ENCODE peak calls at places on chromosomes 13 and 19, in four cellular contexts. One of them, this sample, is unnamed.

GRCh38 chr19:12796146-12797071 is 5.1 kb downstream of the JUNB start:
- DNase-seq in stimulated activated CD4-positive, alpha-beta T cell treated with anti-CD3 and anti-CD28 coated beads, TNF-alpha, amount 100 ng/mL, for 1 hour: no peak
- DNase-seq in uterus: peak
- DNase-seq in thoracic aorta: no peak
- DNase-seq in this sample: peak

GRCh38 chr19:6343462-6343861 is 10.1 kb upstream of the ACER1 start:
- DNase-seq in uterus: no peak
- DNase-seq in stimulated activated CD4-positive, alpha-beta T cell treated with anti-CD3 and anti-CD28 coated beads, TNF-alpha, amount 100 ng/mL, for 1 hour: no peak
- DNase-seq in thoracic aorta: no peak
- DNase-seq in this sample: no peak

GRCh38 chr13:52879950-52880650 is 31.7 kb upstream of the PCDH8 start:
- DNase-seq in stimulated activated CD4-positive, alpha-beta T cell treated with anti-CD3 and anti-CD28 coated beads, TNF-alpha, amount 100 ng/mL, for 1 hour: no peak
- DNase-seq in uterus: no peak
- DNase-seq in thoracic aorta: no peak
- DNase-seq in this sample: peak

GRCh38 chr19:35204799-35205732 is 23.5 kb downstream of the FAM187B start:
- DNase-seq in thoracic aorta: no peak
- DNase-seq in uterus: no peak
- DNase-seq in stimulated activated CD4-positive, alpha-beta T cell treated with anti-CD3 and anti-CD28 coated beads, TNF-alpha, amount 100 ng/mL, for 1 hour: no peak
- DNase-seq in this sample: no peak

GRCh38 chr19:18023596-18024212 is 15.7 kb downstream of the ARRDC2 start:
- DNase-seq in uterus: peak
- DNase-seq in stimulated activated CD4-positive, alpha-beta T cell treated with anti-CD3 and anti-CD28 coated beads, TNF-alpha, amount 100 ng/mL, for 1 hour: no peak
- DNase-seq in thoracic aorta: no peak
- DNase-seq in this sample: peak

GRCh38 chr13:96091164-96091931 is 1.4 kb downstream of the HS6ST3 start:
- DNase-seq in thoracic aorta: no peak
- DNase-seq in uterus: peak
- DNase-seq in stimulated activated CD4-positive, alpha-beta T cell treated with anti-CD3 and anti-CD28 coated beads, TNF-alpha, amount 100 ng/mL, for 1 hour: no peak
- DNase-seq in this sample: peak

GRCh38 chr19:36152061-36152885 is at the start of gene COX7A1:
- DNase-seq in uterus: peak
- DNase-seq in thoracic aorta: no peak
- DNase-seq in stimulated activated CD4-positive, alpha-beta T cell treated with anti-CD3 and anti-CD28 coated beads, TNF-alpha, amount 100 ng/mL, for 1 hour: no peak
- DNase-seq in this sample: peak

GRCh38 chr13:106232680-106233079 is 302.8 kb downstream of the EFNB2 start:
- DNase-seq in stimulated activated CD4-positive, alpha-beta T cell treated with anti-CD3 and anti-CD28 coated beads, TNF-alpha, amount 100 ng/mL, for 1 hour: no peak
- DNase-seq in thoracic aorta: no peak
- DNase-seq in uterus: no peak
- DNase-seq in this sample: no peak

GRCh38 chr13:109479991-109480696 is 306.2 kb downstream of the IRS2 start:
- DNase-seq in stimulated activated CD4-positive, alpha-beta T cell treated with anti-CD3 and anti-CD28 coated beads, TNF-alpha, amount 100 ng/mL, for 1 hour: no peak
- DNase-seq in thoracic aorta: peak
- DNase-seq in uterus: no peak
- DNase-seq in this sample: no peak

GRCh38 chr13:20939662-20940061 is 37.1 kb upstream of the XPO4 start:
- DNase-seq in uterus: no peak
- DNase-seq in thoracic aorta: no peak
- DNase-seq in stimulated activated CD4-positive, alpha-beta T cell treated with anti-CD3 and anti-CD28 coated beads, TNF-alpha, amount 100 ng/mL, for 1 hour: no peak
- DNase-seq in this sample: no peak

GRCh38 chr13:105918842-105919741 is 616.4 kb downstream of the EFNB2 start:
- DNase-seq in stimulated activated CD4-positive, alpha-beta T cell treated with anti-CD3 and anti-CD28 coated beads, TNF-alpha, amount 100 ng/mL, for 1 hour: no peak
- DNase-seq in uterus: no peak
- DNase-seq in thoracic aorta: no peak
- DNase-seq in this sample: peak

GRCh38 chr13:110047511-110047910 is 259.4 kb downstream of the COL4A1 start:
- DNase-seq in thoracic aorta: peak
- DNase-seq in uterus: peak
- DNase-seq in stimulated activated CD4-positive, alpha-beta T cell treated with anti-CD3 and anti-CD28 coated beads, TNF-alpha, amount 100 ng/mL, for 1 hour: no peak
- DNase-seq in this sample: peak

GRCh38 chr19:45663800-45664199 is 4.2 kb upstream of the GIPR start:
- DNase-seq in uterus: no peak
- DNase-seq in thoracic aorta: no peak
- DNase-seq in stimulated activated CD4-positive, alpha-beta T cell treated with anti-CD3 and anti-CD28 coated beads, TNF-alpha, amount 100 ng/mL, for 1 hour: no peak
- DNase-seq in this sample: no peak

GRCh38 chr13:49530452-49530851 is 34.7 kb downstream of the PHF11 start:
- DNase-seq in stimulated activated CD4-positive, alpha-beta T cell treated with anti-CD3 and anti-CD28 coated beads, TNF-alpha, amount 100 ng/mL, for 1 hour: no peak
- DNase-seq in thoracic aorta: no peak
- DNase-seq in uterus: no peak
- DNase-seq in this sample: peak

GRCh38 chr13:40345654-40346372 is 320.6 kb downstream of the FOXO1 start:
- DNase-seq in thoracic aorta: no peak
- DNase-seq in stimulated activated CD4-positive, alpha-beta T cell treated with anti-CD3 and anti-CD28 coated beads, TNF-alpha, amount 100 ng/mL, for 1 hour: no peak
- DNase-seq in uterus: no peak
- DNase-seq in this sample: no peak

GRCh38 chr13:43805071-43805468 is 18.3 kb upstream of the ENOX1 start:
- DNase-seq in stimulated activated CD4-positive, alpha-beta T cell treated with anti-CD3 and anti-CD28 coated beads, TNF-alpha, amount 100 ng/mL, for 1 hour: no peak
- DNase-seq in thoracic aorta: no peak
- DNase-seq in uterus: no peak
- DNase-seq in this sample: no peak

GRCh38 chr13:46687810-46688209 is 109.2 kb downstream of the ESD start:
- DNase-seq in thoracic aorta: no peak
- DNase-seq in stimulated activated CD4-positive, alpha-beta T cell treated with anti-CD3 and anti-CD28 coated beads, TNF-alpha, amount 100 ng/mL, for 1 hour: no peak
- DNase-seq in uterus: no peak
- DNase-seq in this sample: no peak

GRCh38 chr19:29509456-29509855 is 16.3 kb upstream of the VSTM2B start:
- DNase-seq in uterus: no peak
- DNase-seq in thoracic aorta: no peak
- DNase-seq in stimulated activated CD4-positive, alpha-beta T cell treated with anti-CD3 and anti-CD28 coated beads, TNF-alpha, amount 100 ng/mL, for 1 hour: no peak
- DNase-seq in this sample: no peak

GRCh38 chr13:50744261-50744660 is 99.2 kb downstream of the DLEU7 start:
- DNase-seq in uterus: no peak
- DNase-seq in thoracic aorta: no peak
- DNase-seq in stimulated activated CD4-positive, alpha-beta T cell treated with anti-CD3 and anti-CD28 coated beads, TNF-alpha, amount 100 ng/mL, for 1 hour: no peak
- DNase-seq in this sample: no peak

GRCh38 chr19:4399871-4400768 is at the start of gene SH3GL1:
- DNase-seq in stimulated activated CD4-positive, alpha-beta T cell treated with anti-CD3 and anti-CD28 coated beads, TNF-alpha, amount 100 ng/mL, for 1 hour: peak
- DNase-seq in thoracic aorta: peak
- DNase-seq in uterus: peak
- DNase-seq in this sample: peak

GRCh38 chr19:11421607-11422098 is 2.5 kb upstream of the RGL3 start:
- DNase-seq in uterus: no peak
- DNase-seq in thoracic aorta: no peak
- DNase-seq in stimulated activated CD4-positive, alpha-beta T cell treated with anti-CD3 and anti-CD28 coated beads, TNF-alpha, amount 100 ng/mL, for 1 hour: no peak
- DNase-seq in this sample: peak

GRCh38 chr13:110866491-110867170 is 48.2 kb downstream of the ANKRD10 start:
- DNase-seq in uterus: no peak
- DNase-seq in thoracic aorta: no peak
- DNase-seq in stimulated activated CD4-positive, alpha-beta T cell treated with anti-CD3 and anti-CD28 coated beads, TNF-alpha, amount 100 ng/mL, for 1 hour: no peak
- DNase-seq in this sample: no peak

GRCh38 chr19:12649941-12650340 is 16.6 kb downstream of the MAN2B1 start:
- DNase-seq in stimulated activated CD4-positive, alpha-beta T cell treated with anti-CD3 and anti-CD28 coated beads, TNF-alpha, amount 100 ng/mL, for 1 hour: no peak
- DNase-seq in uterus: no peak
- DNase-seq in thoracic aorta: no peak
- DNase-seq in this sample: no peak

GRCh38 chr19:39157997-39158389 is 32.4 kb downstream of the PAK4 start:
- DNase-seq in uterus: no peak
- DNase-seq in stimulated activated CD4-positive, alpha-beta T cell treated with anti-CD3 and anti-CD28 coated beads, TNF-alpha, amount 100 ng/mL, for 1 hour: no peak
- DNase-seq in thoracic aorta: no peak
- DNase-seq in this sample: no peak

GRCh38 chr19:12788682-12789097 is 2.6 kb upstream of the JUNB start:
- DNase-seq in stimulated activated CD4-positive, alpha-beta T cell treated with anti-CD3 and anti-CD28 coated beads, TNF-alpha, amount 100 ng/mL, for 1 hour: no peak
- DNase-seq in uterus: peak
- DNase-seq in thoracic aorta: no peak
- DNase-seq in this sample: peak

GRCh38 chr13:33016414-33017409 is at the start of gene KL:
- DNase-seq in thoracic aorta: no peak
- DNase-seq in stimulated activated CD4-positive, alpha-beta T cell treated with anti-CD3 and anti-CD28 coated beads, TNF-alpha, amount 100 ng/mL, for 1 hour: no peak
- DNase-seq in uterus: peak
- DNase-seq in this sample: peak

GRCh38 chr13:26132756-26133155 is 80.9 kb upstream of the SHISA2 start:
- DNase-seq in stimulated activated CD4-positive, alpha-beta T cell treated with anti-CD3 and anti-CD28 coated beads, TNF-alpha, amount 100 ng/mL, for 1 hour: no peak
- DNase-seq in thoracic aorta: no peak
- DNase-seq in uterus: no peak
- DNase-seq in this sample: peak

GRCh38 chr13:53015044-53015443 is 13.6 kb upstream of the OLFM4 start:
- DNase-seq in thoracic aorta: no peak
- DNase-seq in stimulated activated CD4-positive, alpha-beta T cell treated with anti-CD3 and anti-CD28 coated beads, TNF-alpha, amount 100 ng/mL, for 1 hour: no peak
- DNase-seq in uterus: no peak
- DNase-seq in this sample: no peak

GRCh38 chr13:65725001-65725400 is 1505.1 kb downstream of the PCDH9 start:
- DNase-seq in thoracic aorta: no peak
- DNase-seq in uterus: no peak
- DNase-seq in stimulated activated CD4-positive, alpha-beta T cell treated with anti-CD3 and anti-CD28 coated beads, TNF-alpha, amount 100 ng/mL, for 1 hour: no peak
- DNase-seq in this sample: no peak

GRCh38 chr19:5447700-5448311 is 7.4 kb upstream of the ZNRF4 start:
- DNase-seq in uterus: no peak
- DNase-seq in stimulated activated CD4-positive, alpha-beta T cell treated with anti-CD3 and anti-CD28 coated beads, TNF-alpha, amount 100 ng/mL, for 1 hour: no peak
- DNase-seq in thoracic aorta: no peak
- DNase-seq in this sample: no peak

GRCh38 chr19:18502633-18503294 is 19.1 kb downstream of the ELL start:
- DNase-seq in uterus: no peak
- DNase-seq in thoracic aorta: no peak
- DNase-seq in stimulated activated CD4-positive, alpha-beta T cell treated with anti-CD3 and anti-CD28 coated beads, TNF-alpha, amount 100 ng/mL, for 1 hour: no peak
- DNase-seq in this sample: peak

GRCh38 chr19:38650180-38650775 is 2.8 kb downstream of the ACTN4 start:
- DNase-seq in uterus: no peak
- DNase-seq in thoracic aorta: no peak
- DNase-seq in stimulated activated CD4-positive, alpha-beta T cell treated with anti-CD3 and anti-CD28 coated beads, TNF-alpha, amount 100 ng/mL, for 1 hour: no peak
- DNase-seq in this sample: no peak

GRCh38 chr13:41973247-41973741 is 12.4 kb upstream of the VWA8 start:
- DNase-seq in stimulated activated CD4-positive, alpha-beta T cell treated with anti-CD3 and anti-CD28 coated beads, TNF-alpha, amount 100 ng/mL, for 1 hour: no peak
- DNase-seq in uterus: no peak
- DNase-seq in thoracic aorta: no peak
- DNase-seq in this sample: no peak

GRCh38 chr13:29704648-29705047 is 109.2 kb upstream of the SLC7A1 start:
- DNase-seq in uterus: no peak
- DNase-seq in thoracic aorta: no peak
- DNase-seq in stimulated activated CD4-positive, alpha-beta T cell treated with anti-CD3 and anti-CD28 coated beads, TNF-alpha, amount 100 ng/mL, for 1 hour: no peak
- DNase-seq in this sample: peak

GRCh38 chr19:9914315-9915207 is 21.8 kb downstream of the OLFM2 start:
- DNase-seq in uterus: peak
- DNase-seq in thoracic aorta: no peak
- DNase-seq in stimulated activated CD4-positive, alpha-beta T cell treated with anti-CD3 and anti-CD28 coated beads, TNF-alpha, amount 100 ng/mL, for 1 hour: peak
- DNase-seq in this sample: peak

GRCh38 chr13:33279898-33280549 is 5.5 kb downstream of the STARD13 start:
- DNase-seq in uterus: no peak
- DNase-seq in thoracic aorta: no peak
- DNase-seq in stimulated activated CD4-positive, alpha-beta T cell treated with anti-CD3 and anti-CD28 coated beads, TNF-alpha, amount 100 ng/mL, for 1 hour: no peak
- DNase-seq in this sample: no peak

GRCh38 chr19:7176792-7177191 is 107.3 kb downstream of the ZNF557 start:
- DNase-seq in stimulated activated CD4-positive, alpha-beta T cell treated with anti-CD3 and anti-CD28 coated beads, TNF-alpha, amount 100 ng/mL, for 1 hour: no peak
- DNase-seq in thoracic aorta: no peak
- DNase-seq in uterus: no peak
- DNase-seq in this sample: no peak

GRCh38 chr19:12872941-12873890 is 8.0 kb downstream of the DNASE2 start:
- DNase-seq in uterus: no peak
- DNase-seq in stimulated activated CD4-positive, alpha-beta T cell treated with anti-CD3 and anti-CD28 coated beads, TNF-alpha, amount 100 ng/mL, for 1 hour: no peak
- DNase-seq in thoracic aorta: no peak
- DNase-seq in this sample: peak

This sample was measured in left kidney.